ENCODE peak calls at places on chromosomes 6 and 20, in four cellular contexts. A, Q, K and I are unnamed samples.

GRCh38 chr20:48921883-48922867 is 664 bp downstream of the ARFGEF2 start:
- DNase-seq in A (no peak), Q (no peak), K (no peak), I (peak; percentile 70)

GRCh38 chr6:36715469-36715868 is 17.8 kb downstream of the RAB44 start:
- DNase-seq in A (no peak), Q (no peak), K (no peak), I (no peak)

GRCh38 chr20:41167118-41167470 is 29.8 kb downstream of the PLCG1 start:
- DNase-seq in A (no peak), Q (no peak), K (no peak), I (no peak)

GRCh38 chr20:23061713-23062561 is 12.5 kb upstream of the THBD start:
- DNase-seq in A (no peak), Q (peak; percentile 65), K (no peak), I (no peak)

GRCh38 chr20:36308318-36308710 is 2.2 kb downstream of the DLGAP4 start:
- DNase-seq in A (no peak), Q (no peak), K (no peak), I (no peak)

GRCh38 chr6:132752255-132752654 is 5.4 kb downstream of the VNN2 start:
- DNase-seq in A (no peak), Q (no peak), K (no peak), I (no peak)

GRCh38 chr20:57654363-57654997 is 34.3 kb upstream of the ZBP1 start:
- DNase-seq in A (peak; percentile 92), Q (peak; percentile 67), K (no peak), I (no peak)

GRCh38 chr6:161439093-161439492 is 165.2 kb upstream of the AGPAT4 start:
- DNase-seq in A (no peak), Q (peak; percentile 75), K (no peak), I (no peak)

GRCh38 chr6:45350186-45350585 is 22.1 kb downstream of the RUNX2 start:
- DNase-seq in A (no peak), Q (no peak), K (no peak), I (no peak)
- TF ChIP-seq SPI1 in A (no peak), Q (no peak), K (no peak), I (no peak)

GRCh38 chr6:74479420-74479819 is 726.4 kb downstream of the COL12A1 start:
- DNase-seq in A (no peak), Q (no peak), K (no peak), I (no peak)

GRCh38 chr6:74482180-74482579 is 723.7 kb downstream of the COL12A1 start:
- DNase-seq in A (no peak), Q (no peak), K (no peak), I (no peak)

GRCh38 chr6:74479960-74480359 is 725.9 kb downstream of the COL12A1 start:
- DNase-seq in A (no peak), Q (no peak), K (no peak), I (no peak)

GRCh38 chr6:74480561-74480960 is 725.3 kb downstream of the COL12A1 start:
- DNase-seq in A (no peak), Q (no peak), K (no peak), I (no peak)
- TF ChIP-seq SPI1 in A (no peak), Q (no peak), K (no peak), I (no peak)

DNA sequence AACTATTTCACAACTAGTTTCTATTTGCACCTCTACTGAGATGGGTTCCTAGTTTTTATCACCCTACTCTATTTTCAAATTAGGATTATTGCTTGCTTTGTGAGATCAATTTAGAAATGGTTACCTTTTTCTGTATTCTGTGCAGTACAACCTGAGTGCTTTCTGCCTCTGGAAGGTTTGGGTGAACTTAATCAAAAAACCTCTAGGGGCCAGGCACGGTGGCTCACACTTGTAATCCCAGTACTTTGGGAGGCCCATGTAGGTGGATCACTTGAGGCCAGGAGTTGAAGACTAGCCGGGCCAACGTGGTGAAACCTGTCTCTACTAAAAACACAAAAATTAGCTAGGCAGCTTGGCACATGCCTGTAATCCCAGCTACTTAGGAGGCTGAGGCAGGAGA is 63.3 kb downstream of the SCAF8 start:
- DNase-seq in A (no peak), Q (no peak), K (no peak), I (no peak)
- TF ChIP-seq SPI1 in A (no peak), Q (no peak), K (no peak), I (no peak)

GRCh38 chr20:46828471-46828870 is 66.2 kb upstream of the EYA2 start:
- DNase-seq in A (no peak), Q (no peak), K (no peak), I (no peak)
- TF ChIP-seq SPI1 in A (no peak), Q (no peak), K (no peak), I (no peak)

DNA sequence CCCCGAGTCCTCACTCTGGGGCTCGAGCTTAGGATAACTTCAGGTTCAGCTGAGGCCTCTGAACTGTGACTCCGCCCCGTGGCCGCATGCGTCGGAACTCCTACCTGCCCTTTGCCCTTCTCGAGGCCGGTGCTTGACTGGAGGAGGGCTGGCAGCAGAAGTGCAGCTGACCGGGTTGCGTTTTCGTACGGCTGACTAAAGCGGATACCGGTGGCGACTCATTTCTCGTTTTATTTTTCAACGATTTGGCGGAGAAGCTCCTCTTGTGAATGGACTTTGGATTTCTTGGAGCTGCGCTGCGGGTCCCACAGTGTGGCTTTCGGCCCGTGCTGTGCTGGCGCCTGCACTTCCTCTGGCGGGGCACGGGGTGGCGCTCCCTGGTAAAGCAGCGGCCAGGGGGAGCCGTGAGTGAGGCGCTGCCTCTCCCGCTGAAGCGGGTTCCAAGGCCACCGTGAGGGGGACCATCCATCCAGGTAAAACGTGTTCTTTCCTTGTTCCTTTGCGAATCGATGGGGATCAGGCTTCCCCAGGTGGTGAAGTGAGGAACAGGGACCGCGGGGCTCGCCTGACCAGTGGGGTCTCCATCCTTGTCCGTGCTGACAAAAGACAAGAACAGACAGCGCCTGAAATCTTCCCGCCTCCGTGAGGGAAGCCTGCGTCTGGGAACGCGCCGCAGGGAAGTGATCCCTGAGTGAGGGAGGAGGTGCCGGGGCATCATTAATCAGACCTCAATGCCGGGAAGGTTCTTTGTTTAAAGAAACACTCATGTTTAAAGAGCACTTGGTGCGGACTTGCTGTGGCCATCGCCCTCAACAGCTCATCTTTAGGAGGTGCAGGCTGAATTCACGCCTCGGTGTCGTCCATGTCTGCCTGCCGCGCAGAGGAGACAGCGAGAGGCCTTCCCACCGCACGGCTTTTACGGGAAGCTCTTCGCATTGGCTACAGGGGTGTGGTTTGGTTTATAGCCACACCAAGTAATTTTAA is 38.8 kb downstream of the ERMARD start:
- DNase-seq in A (peak; percentile 80), Q (peak; percentile 81), K (no peak), I (peak; percentile 69)
- TF ChIP-seq SPI1 in A (peak; percentile 45), Q (peak; percentile 76), K (peak; percentile 33), I (peak; percentile 59)

DNA sequence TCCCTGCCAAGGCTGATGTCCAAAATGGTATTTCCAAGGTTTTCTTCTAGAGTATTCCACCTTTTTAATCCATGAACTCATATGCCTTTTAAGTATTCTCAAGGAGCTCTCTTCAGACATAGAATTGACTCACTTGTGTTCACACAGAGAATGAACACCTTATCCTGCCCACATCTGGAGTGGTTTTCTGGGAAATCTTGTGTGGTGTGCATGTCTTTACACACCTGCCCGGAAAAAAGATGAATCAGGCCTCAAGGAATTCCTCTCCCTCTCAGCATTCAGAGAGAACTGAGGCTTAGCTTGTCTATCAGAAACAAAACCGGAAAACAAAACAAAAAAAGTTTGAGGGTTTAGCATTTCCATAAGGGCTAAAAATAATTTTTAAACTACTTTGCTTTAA is 148.8 kb downstream of the TFAP2A start:
- DNase-seq in A (no peak), Q (no peak), K (no peak), I (no peak)
- TF ChIP-seq SPI1 in A (no peak), Q (no peak), K (no peak), I (no peak)